ENCODE peak calls at places on chromosomes 1 and 21, in six cellular contexts. S, P, N, Z, G and X are unnamed samples.

GRCh38 chr1:114607223-114607622 is 25.8 kb upstream of the BCAS2 start:
- DNase-seq in S (no peak), P (no peak), N (no peak), Z (no peak), G (no peak), X (no peak)

GRCh38 chr1:63602629-63603028 is 9.4 kb downstream of the PGM1 start:
- DNase-seq in S (no peak), P (no peak), N (no peak), Z (no peak), G (no peak), X (no peak)

GRCh38 chr1:165456114-165456513 is 11.2 kb upstream of the RXRG start:
- DNase-seq in S (no peak), P (no peak), N (no peak), Z (no peak), G (no peak), X (no peak)

GRCh38 chr1:55812281-55812680 is 597.1 kb upstream of the USP24 start:
- DNase-seq in S (no peak), P (no peak), N (no peak), Z (no peak), G (no peak), X (no peak)

GRCh38 chr1:178942285-178943218 is 71.7 kb upstream of the ANGPTL1 start:
- DNase-seq in S (no peak), P (no peak), N (no peak), Z (peak; percentile 61), G (no peak), X (no peak)

GRCh38 chr1:14944471-14944981 is 209.0 kb upstream of the TMEM51 start:
- DNase-seq in S (no peak), P (no peak), N (no peak), Z (no peak), G (no peak), X (no peak)

GRCh38 chr1:67682659-67683197 is 2.3 kb upstream of the GADD45A start:
- DNase-seq in S (no peak), P (peak; percentile 77), N (no peak), Z (no peak), G (no peak), X (no peak)

GRCh38 chr1:34721241-34721640 is 33.6 kb upstream of the GJB5 start:
- DNase-seq in S (no peak), P (no peak), N (no peak), Z (no peak), G (no peak), X (no peak)

GRCh38 chr1:93437976-93438605 is 9.8 kb upstream of the FNBP1L start:
- DNase-seq in S (peak; percentile 27), P (no peak), N (no peak), Z (no peak), G (peak; percentile 47), X (no peak)

GRCh38 chr1:13911697-13912619 is 212.0 kb downstream of the PRDM2 start:
- DNase-seq in S (no peak), P (no peak), N (no peak), Z (no peak), G (peak; percentile 54), X (no peak)

GRCh38 chr1:31763671-31764306 is 351 bp downstream of the ADGRB2 start:
- DNase-seq in S (no peak), P (no peak), N (peak; percentile 11), Z (no peak), G (no peak), X (peak; percentile 62)

GRCh38 chr1:234531181-234532132 is 52.5 kb upstream of the TARBP1 start:
- DNase-seq in S (no peak), P (no peak), N (no peak), Z (peak; percentile 68), G (no peak), X (no peak)

GRCh38 chr21:41751621-41752020 is 15.2 kb downstream of the RIPK4 start:
- DNase-seq in S (no peak), P (no peak), N (no peak), Z (no peak), G (no peak), X (no peak)

GRCh38 chr1:11828511-11828910 is 19.1 kb downstream of the NPPA start:
- DNase-seq in S (no peak), P (no peak), N (no peak), Z (no peak), G (no peak), X (no peak)

GRCh38 chr1:44842763-44843655 is at the start of gene PTCH2:
- DNase-seq in S (peak; percentile 39), P (peak; percentile 8), N (no peak), Z (peak; percentile 68), G (peak; percentile 28), X (peak; percentile 96)

GRCh38 chr1:236997882-236998281 is 6.4 kb downstream of the MT1HL1 start:
- DNase-seq in S (no peak), P (no peak), N (no peak), Z (no peak), G (no peak), X (no peak)

GRCh38 chr1:88401283-88401682 is 282.8 kb upstream of the PKN2 start:
- DNase-seq in S (no peak), P (no peak), N (no peak), Z (no peak), G (peak; percentile 52), X (no peak)

GRCh38 chr1:103546496-103546895 is 21.0 kb downstream of the RNPC3 start:
- DNase-seq in S (no peak), P (no peak), N (no peak), Z (no peak), G (no peak), X (no peak)

GRCh38 chr1:206742702-206743383 is 27.7 kb upstream of the IL19 start:
- DNase-seq in S (no peak), P (no peak), N (no peak), Z (no peak), G (peak; percentile 82), X (no peak)

GRCh38 chr1:85611390-85611789 is 30.8 kb downstream of the CCN1 start:
- DNase-seq in S (no peak), P (peak; percentile 59), N (no peak), Z (no peak), G (no peak), X (no peak)

GRCh38 chr1:29698033-29698432 is 461.7 kb downstream of the PTPRU start:
- DNase-seq in S (no peak), P (peak; percentile 50), N (no peak), Z (no peak), G (peak; percentile 16), X (peak; percentile 76)